ENCODE peak calls at places on chromosomes 2 and 18, in four cellular contexts. Z, P, O and H are unnamed samples.

GRCh38 chr18:22827216-22827615 is 105.9 kb upstream of the RBBP8 start:
- DNase-seq in P (no peak), Z (no peak), O (no peak), H (no peak)

GRCh38 chr2:34103437-34103836 is 504.3 kb upstream of the FAM98A start:
- DNase-seq in P (no peak), O (no peak), Z (no peak), H (no peak)

GRCh38 chr18:32530947-32531651 is 60.4 kb upstream of the GAREM1 start:
- DNase-seq in O (no peak), Z (no peak), P (no peak), H (no peak)

GRCh38 chr18:48038636-48039035 is 108.2 kb upstream of the SMAD2 start:
- DNase-seq in P (no peak), Z (no peak), O (no peak), H (no peak)

GRCh38 chr2:85751300-85751575 is 2.6 kb upstream of the ATOH8 start:
- DNase-seq in P (no peak), Z (no peak), O (no peak), H (no peak)

GRCh38 chr2:102397167-102397566 is 25.8 kb upstream of the IL18RAP start:
- DNase-seq in Z (no peak), O (no peak), P (no peak), H (no peak)

GRCh38 chr18:58937204-58937603 is 72.5 kb downstream of the ZNF532 start:
- DNase-seq in P (no peak), Z (no peak), O (no peak), H (no peak)

GRCh38 chr2:102758433-102758832 is 3.4 kb upstream of the TMEM182 start:
- DNase-seq in O (no peak), Z (no peak), P (no peak), H (no peak)

GRCh38 chr2:147352294-147352693 is 492.5 kb upstream of the ACVR2A start:
- DNase-seq in Z (no peak), P (no peak), O (no peak), H (no peak)

GRCh38 chr2:214497489-214497888 is 86.6 kb downstream of the VWC2L start:
- DNase-seq in P (no peak), O (no peak), Z (no peak), H (no peak)

GRCh38 chr2:63078852-63079606 is 28.4 kb downstream of the OTX1 start:
- DNase-seq in P (no peak), Z (peak), O (peak), H (peak)
- TF ChIP-seq CTCF in P (peak), Z (peak), O (peak), H (peak)

DNA sequence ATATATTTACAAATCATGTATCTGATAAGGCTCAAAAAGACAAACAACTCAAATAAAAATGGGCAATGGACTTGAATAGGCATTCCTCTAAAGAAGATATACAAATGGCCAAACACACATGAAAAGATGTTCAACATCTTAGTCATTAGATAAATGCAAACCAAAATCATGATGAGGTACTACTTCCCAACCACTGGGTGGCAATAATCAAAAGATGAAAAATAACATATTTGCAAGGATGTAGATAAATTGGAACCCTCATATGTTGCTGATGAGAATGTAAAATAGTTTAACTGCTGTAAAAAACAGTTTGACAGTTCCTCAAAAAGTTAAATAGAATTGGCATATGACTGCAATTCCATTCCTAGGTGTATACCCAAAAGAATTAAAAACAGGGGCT is 132.3 kb downstream of the TTC32 start:
- DNase-seq in O (peak), P (no peak), Z (no peak), H (no peak)
- TF ChIP-seq CTCF in O (peak), P (peak), Z (peak), H (peak)

GRCh38 chr2:62150597-62151305 is 45.2 kb upstream of the B3GNT2 start:
- DNase-seq in P (no peak), Z (no peak), O (no peak), H (no peak)
- TF ChIP-seq CTCF in P (no peak), Z (no peak), O (no peak), H (no peak)

GRCh38 chr2:198135481-198135934 is 331.1 kb downstream of the PLCL1 start:
- DNase-seq in P (no peak), Z (no peak), O (no peak), H (no peak)

GRCh38 chr2:198127627-198128026 is 323.2 kb downstream of the PLCL1 start:
- DNase-seq in P (peak), Z (peak), O (peak), H (peak)

GRCh38 chr2:198134287-198134955 is 330.0 kb downstream of the PLCL1 start:
- DNase-seq in P (no peak), Z (no peak), O (no peak), H (no peak)

DNA sequence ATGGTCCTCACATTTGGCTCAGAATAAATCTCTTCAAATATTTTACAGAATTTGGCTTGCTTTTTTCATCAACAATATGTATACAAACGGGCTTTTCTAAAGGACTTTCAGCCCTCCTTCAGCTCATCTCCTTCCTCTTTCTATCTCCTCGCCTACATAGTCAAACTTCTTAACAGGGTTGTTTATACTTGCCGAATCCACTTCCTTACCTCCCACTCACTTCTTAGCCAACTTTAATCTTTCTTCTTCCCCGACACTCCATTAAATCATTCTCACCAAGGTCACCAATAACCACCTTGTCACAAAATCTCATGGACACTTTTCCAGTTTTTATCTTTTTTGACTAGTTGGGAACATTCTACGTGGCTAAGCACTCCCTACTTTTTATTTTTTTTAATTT is 325.2 kb downstream of the PLCL1 start:
- DNase-seq in O (no peak), Z (no peak), P (no peak), H (no peak)
- TF ChIP-seq CTCF in O (no peak), Z (no peak), P (no peak), H (no peak)

GRCh38 chr2:168336786-168337388 is 89.5 kb upstream of the STK39 start:
- DNase-seq in O (peak), Z (no peak), P (peak), H (no peak)
- TF ChIP-seq CTCF in O (peak), Z (no peak), P (peak), H (no peak)

GRCh38 chr2:116820986-116821385 is 993.5 kb upstream of the DDX18 start:
- DNase-seq in Z (no peak), P (no peak), O (no peak), H (no peak)

GRCh38 chr2:116819355-116819754 is 995.1 kb upstream of the DDX18 start:
- DNase-seq in Z (no peak), P (no peak), O (no peak), H (no peak)
- TF ChIP-seq CTCF in Z (peak), P (peak), O (peak), H (peak)

GRCh38 chr2:134780977-134781376 is 57.4 kb upstream of the ACMSD start:
- DNase-seq in Z (no peak), P (no peak), O (no peak), H (no peak)

GRCh38 chr2:134776836-134777235 is 58.0 kb upstream of the TMEM163 start:
- DNase-seq in O (no peak), Z (no peak), P (no peak), H (no peak)

GRCh38 chr2:134777593-134777992 is 58.8 kb upstream of the TMEM163 start:
- DNase-seq in P (no peak), Z (no peak), O (no peak), H (no peak)

GRCh38 chr2:134774786-134775641 is 56.2 kb upstream of the TMEM163 start:
- DNase-seq in O (no peak), Z (no peak), P (peak), H (peak)

DNA sequence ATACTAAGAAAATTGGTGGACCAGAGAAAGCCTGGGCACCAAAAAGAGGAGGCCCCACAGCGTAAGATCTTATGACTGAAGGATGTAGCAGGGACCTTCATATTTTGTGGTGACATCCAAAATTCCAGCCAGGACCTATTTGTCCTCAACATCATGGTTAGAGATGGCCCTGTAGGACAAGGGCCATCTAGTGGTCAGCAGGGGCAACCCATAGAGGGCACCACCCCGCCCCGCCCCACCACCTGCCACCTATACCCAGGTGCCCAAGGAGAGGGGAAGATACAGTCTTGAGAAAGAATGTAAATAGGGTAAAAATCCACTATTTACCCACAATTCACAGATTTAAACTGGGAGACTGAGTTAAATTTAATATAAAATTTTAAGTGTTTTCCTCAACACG is 59.6 kb upstream of the TMEM163 start:
- DNase-seq in P (no peak), Z (no peak), O (no peak), H (no peak)
- TF ChIP-seq CTCF in P (peak), Z (peak), O (peak), H (peak)

GRCh38 chr2:48120112-48120511 is 213.8 kb upstream of the FBXO11 start:
- DNase-seq in O (no peak), P (no peak), Z (no peak), H (no peak)
- TF ChIP-seq CTCF in O (no peak), P (no peak), Z (no peak), H (no peak)